ENCODE peak calls at places on chromosome 1, in eight cellular contexts. One of them, this sample, is unnamed.

GRCh38 chr1:94803517-94804441 is 16.4 kb upstream of the SLC44A3 start:
- DNase-seq in choroid plexus epithelial cell: no peak
- DNase-seq in suprapubic skin: no peak
- DNase-seq in heart right ventricle: no peak
- DNase-seq in upper lobe of right lung: no peak
- DNase-seq in astrocyte of the spinal cord: no peak
- DNase-seq in mammary epithelial cell: peak; percentile 34
- DNase-seq in CD8-positive, alpha-beta T cell: no peak
- DNase-seq in this sample: peak; percentile 16

GRCh38 chr1:66540434-66541032 is 6.6 kb downstream of the SGIP1 start:
- DNase-seq in choroid plexus epithelial cell: peak; percentile 89
- DNase-seq in suprapubic skin: no peak
- DNase-seq in heart right ventricle: no peak
- DNase-seq in upper lobe of right lung: no peak
- DNase-seq in astrocyte of the spinal cord: peak; percentile 43
- DNase-seq in mammary epithelial cell: no peak
- DNase-seq in CD8-positive, alpha-beta T cell: no peak
- DNase-seq in this sample: peak; percentile 49

GRCh38 chr1:75764057-75764655 is 21.9 kb upstream of the RABGGTB start:
- DNase-seq in choroid plexus epithelial cell: no peak
- DNase-seq in suprapubic skin: no peak
- DNase-seq in heart right ventricle: no peak
- DNase-seq in upper lobe of right lung: no peak
- DNase-seq in astrocyte of the spinal cord: no peak
- DNase-seq in mammary epithelial cell: no peak
- DNase-seq in CD8-positive, alpha-beta T cell: no peak
- DNase-seq in this sample: no peak

GRCh38 chr1:114088392-114089299 is 65.0 kb downstream of the SYT6 start:
- DNase-seq in choroid plexus epithelial cell: no peak
- DNase-seq in suprapubic skin: no peak
- DNase-seq in heart right ventricle: no peak
- DNase-seq in upper lobe of right lung: no peak
- DNase-seq in astrocyte of the spinal cord: no peak
- DNase-seq in mammary epithelial cell: peak; percentile 19
- DNase-seq in CD8-positive, alpha-beta T cell: no peak
- DNase-seq in this sample: no peak

GRCh38 chr1:96842215-96842614 is 120.6 kb downstream of the PTBP2 start:
- DNase-seq in choroid plexus epithelial cell: peak; percentile 70
- DNase-seq in suprapubic skin: no peak
- DNase-seq in heart right ventricle: no peak
- DNase-seq in upper lobe of right lung: no peak
- DNase-seq in astrocyte of the spinal cord: no peak
- DNase-seq in mammary epithelial cell: no peak
- DNase-seq in CD8-positive, alpha-beta T cell: no peak
- DNase-seq in this sample: peak; percentile 25

GRCh38 chr1:161238039-161238473 is at the start of gene NR1I3:
- DNase-seq in choroid plexus epithelial cell: no peak
- DNase-seq in suprapubic skin: no peak
- DNase-seq in heart right ventricle: no peak
- DNase-seq in upper lobe of right lung: no peak
- DNase-seq in astrocyte of the spinal cord: no peak
- DNase-seq in mammary epithelial cell: peak; percentile 48
- DNase-seq in CD8-positive, alpha-beta T cell: no peak
- DNase-seq in this sample: no peak

GRCh38 chr1:37658486-37658885 is 23.8 kb upstream of the RSPO1 start:
- DNase-seq in choroid plexus epithelial cell: no peak
- DNase-seq in suprapubic skin: no peak
- DNase-seq in heart right ventricle: no peak
- DNase-seq in upper lobe of right lung: no peak
- DNase-seq in astrocyte of the spinal cord: no peak
- DNase-seq in mammary epithelial cell: no peak
- DNase-seq in CD8-positive, alpha-beta T cell: no peak
- DNase-seq in this sample: no peak

GRCh38 chr1:53693773-53694717 is 44.9 kb downstream of the GLIS1 start:
- DNase-seq in choroid plexus epithelial cell: peak; percentile 24
- DNase-seq in suprapubic skin: no peak
- DNase-seq in heart right ventricle: no peak
- DNase-seq in upper lobe of right lung: no peak
- DNase-seq in astrocyte of the spinal cord: no peak
- DNase-seq in mammary epithelial cell: no peak
- DNase-seq in CD8-positive, alpha-beta T cell: no peak
- DNase-seq in this sample: no peak

GRCh38 chr1:194295690-194296089 is 1109.3 kb upstream of the B3GALT2 start:
- DNase-seq in choroid plexus epithelial cell: peak; percentile 73
- DNase-seq in suprapubic skin: no peak
- DNase-seq in heart right ventricle: no peak
- DNase-seq in upper lobe of right lung: no peak
- DNase-seq in astrocyte of the spinal cord: peak; percentile 43
- DNase-seq in mammary epithelial cell: peak; percentile 19
- DNase-seq in CD8-positive, alpha-beta T cell: peak; percentile 7
- DNase-seq in this sample: no peak

GRCh38 chr1:109927908-109928307 is 17.3 kb downstream of the CSF1 start:
- DNase-seq in choroid plexus epithelial cell: peak; percentile 92
- DNase-seq in suprapubic skin: peak; percentile 85
- DNase-seq in heart right ventricle: peak; percentile 79
- DNase-seq in upper lobe of right lung: no peak
- DNase-seq in astrocyte of the spinal cord: peak; percentile 80
- DNase-seq in mammary epithelial cell: peak; percentile 37
- DNase-seq in CD8-positive, alpha-beta T cell: no peak
- DNase-seq in this sample: peak; percentile 88

GRCh38 chr1:198199105-198199504 is 42.3 kb downstream of the NEK7 start:
- DNase-seq in choroid plexus epithelial cell: no peak
- DNase-seq in suprapubic skin: no peak
- DNase-seq in heart right ventricle: no peak
- DNase-seq in upper lobe of right lung: no peak
- DNase-seq in astrocyte of the spinal cord: no peak
- DNase-seq in mammary epithelial cell: peak; percentile 38
- DNase-seq in CD8-positive, alpha-beta T cell: no peak
- DNase-seq in this sample: no peak

GRCh38 chr1:12745992-12746323 is at the start of gene CFAP107:
- DNase-seq in choroid plexus epithelial cell: peak; percentile 4
- DNase-seq in suprapubic skin: no peak
- DNase-seq in heart right ventricle: no peak
- DNase-seq in upper lobe of right lung: no peak
- DNase-seq in astrocyte of the spinal cord: no peak
- DNase-seq in mammary epithelial cell: no peak
- DNase-seq in CD8-positive, alpha-beta T cell: no peak
- DNase-seq in this sample: peak; percentile 25

GRCh38 chr1:227892930-227893695 is 54.6 kb downstream of the WNT9A start:
- DNase-seq in choroid plexus epithelial cell: no peak
- DNase-seq in suprapubic skin: no peak
- DNase-seq in heart right ventricle: no peak
- DNase-seq in upper lobe of right lung: peak; percentile 60
- DNase-seq in astrocyte of the spinal cord: no peak
- DNase-seq in mammary epithelial cell: no peak
- DNase-seq in CD8-positive, alpha-beta T cell: no peak
- DNase-seq in this sample: no peak

GRCh38 chr1:109790735-109791494 is 27.2 kb upstream of the EPS8L3 start:
- DNase-seq in choroid plexus epithelial cell: peak; percentile 88
- DNase-seq in suprapubic skin: peak; percentile 72
- DNase-seq in heart right ventricle: peak; percentile 63
- DNase-seq in upper lobe of right lung: peak; percentile 81
- DNase-seq in astrocyte of the spinal cord: no peak
- DNase-seq in mammary epithelial cell: no peak
- DNase-seq in CD8-positive, alpha-beta T cell: peak; percentile 72
- DNase-seq in this sample: peak; percentile 54

GRCh38 chr1:219085988-219086387 is 87.7 kb upstream of the LYPLAL1 start:
- DNase-seq in choroid plexus epithelial cell: peak; percentile 61
- DNase-seq in suprapubic skin: no peak
- DNase-seq in heart right ventricle: no peak
- DNase-seq in upper lobe of right lung: no peak
- DNase-seq in astrocyte of the spinal cord: peak; percentile 14
- DNase-seq in mammary epithelial cell: peak; percentile 2
- DNase-seq in CD8-positive, alpha-beta T cell: no peak
- DNase-seq in this sample: peak; percentile 62

GRCh38 chr1:208089971-208090755 is 154.0 kb downstream of the PLXNA2 start:
- DNase-seq in choroid plexus epithelial cell: peak; percentile 78
- DNase-seq in suprapubic skin: no peak
- DNase-seq in heart right ventricle: peak; percentile 48
- DNase-seq in upper lobe of right lung: no peak
- DNase-seq in astrocyte of the spinal cord: peak; percentile 52
- DNase-seq in mammary epithelial cell: no peak
- DNase-seq in CD8-positive, alpha-beta T cell: no peak
- DNase-seq in this sample: peak; percentile 72

GRCh38 chr1:77230051-77230450 is 10.8 kb upstream of the PIGK start:
- DNase-seq in choroid plexus epithelial cell: no peak
- DNase-seq in suprapubic skin: no peak
- DNase-seq in heart right ventricle: no peak
- DNase-seq in upper lobe of right lung: no peak
- DNase-seq in astrocyte of the spinal cord: no peak
- DNase-seq in mammary epithelial cell: no peak
- DNase-seq in CD8-positive, alpha-beta T cell: no peak
- DNase-seq in this sample: no peak

GRCh38 chr1:218813247-218813646 is 360.4 kb upstream of the LYPLAL1 start:
- DNase-seq in choroid plexus epithelial cell: peak; percentile 70
- DNase-seq in suprapubic skin: no peak
- DNase-seq in heart right ventricle: no peak
- DNase-seq in upper lobe of right lung: no peak
- DNase-seq in astrocyte of the spinal cord: peak; percentile 41
- DNase-seq in mammary epithelial cell: peak; percentile 8
- DNase-seq in CD8-positive, alpha-beta T cell: no peak
- DNase-seq in this sample: peak; percentile 51

DNA sequence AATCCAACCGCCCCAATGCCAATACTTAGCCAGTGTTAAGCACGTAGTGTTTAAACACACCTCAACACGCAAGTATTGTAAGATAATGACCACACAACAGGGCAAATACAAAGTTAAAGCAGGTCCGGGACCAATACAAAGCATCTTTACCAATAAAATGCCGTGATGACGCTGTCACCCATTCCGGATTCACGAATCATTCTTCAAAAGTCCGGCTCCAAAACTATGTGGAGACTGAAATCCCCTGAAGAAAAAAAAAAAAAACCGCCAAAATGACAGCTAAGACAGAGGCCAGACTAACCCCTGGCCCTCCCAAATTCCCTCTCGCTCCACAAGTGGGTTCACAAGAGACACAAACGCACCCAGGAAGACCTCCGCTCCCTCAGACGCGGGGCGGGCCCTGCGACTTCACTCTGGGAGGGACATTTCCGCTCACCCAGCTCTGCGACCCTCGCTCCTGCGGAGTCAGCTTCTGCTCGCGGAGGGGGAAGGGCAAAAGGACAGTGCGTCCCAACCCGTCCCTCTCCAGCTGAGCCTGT is 628 bp upstream of the DARS2 start:
- DNase-seq in choroid plexus epithelial cell: no peak
- DNase-seq in suprapubic skin: no peak
- DNase-seq in heart right ventricle: no peak
- DNase-seq in upper lobe of right lung: no peak
- DNase-seq in astrocyte of the spinal cord: no peak
- DNase-seq in mammary epithelial cell: no peak
- DNase-seq in CD8-positive, alpha-beta T cell: no peak
- DNase-seq in this sample: no peak
- H3K4me3 ChIP-seq in choroid plexus epithelial cell: peak overlapping the region; percentile 78
- H3K4me3 ChIP-seq in suprapubic skin: peak overlapping the region; percentile 83
- H3K4me3 ChIP-seq in heart right ventricle: peak overlapping the region; percentile 68
- H3K4me3 ChIP-seq in upper lobe of right lung: peak overlapping the region; percentile 88
- H3K4me3 ChIP-seq in astrocyte of the spinal cord: peak overlapping the region; percentile 75
- H3K4me3 ChIP-seq in mammary epithelial cell: peak overlapping the region; percentile 91
- H3K4me3 ChIP-seq in CD8-positive, alpha-beta T cell: peak overlapping the region; percentile 97
- H3K4me3 ChIP-seq in this sample: peak overlapping the region; percentile 95

GRCh38 chr1:81811757-81812371 is 11.1 kb downstream of the ADGRL2 start:
- DNase-seq in choroid plexus epithelial cell: peak; percentile 25
- DNase-seq in suprapubic skin: no peak
- DNase-seq in heart right ventricle: no peak
- DNase-seq in upper lobe of right lung: no peak
- DNase-seq in astrocyte of the spinal cord: peak; percentile 9
- DNase-seq in mammary epithelial cell: no peak
- DNase-seq in CD8-positive, alpha-beta T cell: no peak
- DNase-seq in this sample: peak; percentile 48
- TF ChIP-seq CTCF in choroid plexus epithelial cell: peak; percentile 41
- TF ChIP-seq CTCF in suprapubic skin: no peak
- TF ChIP-seq CTCF in heart right ventricle: peak; percentile 38
- TF ChIP-seq CTCF in upper lobe of right lung: peak; percentile 37
- TF ChIP-seq CTCF in astrocyte of the spinal cord: peak; percentile 40
- TF ChIP-seq CTCF in mammary epithelial cell: peak; percentile 51
- TF ChIP-seq CTCF in CD8-positive, alpha-beta T cell: no peak
- TF ChIP-seq CTCF in this sample: peak; percentile 47

GRCh38 chr1:201481761-201482493 is 12.9 kb upstream of the PHLDA3 start:
- DNase-seq in choroid plexus epithelial cell: peak; percentile 91
- DNase-seq in suprapubic skin: peak; percentile 93
- DNase-seq in heart right ventricle: peak; percentile 90
- DNase-seq in upper lobe of right lung: peak; percentile 93
- DNase-seq in astrocyte of the spinal cord: peak; percentile 82
- DNase-seq in mammary epithelial cell: peak; percentile 68
- DNase-seq in CD8-positive, alpha-beta T cell: peak; percentile 73
- DNase-seq in this sample: peak; percentile 79

GRCh38 chr1:201480231-201481003 is 11.4 kb upstream of the PHLDA3 start:
- DNase-seq in choroid plexus epithelial cell: peak; percentile 95
- DNase-seq in suprapubic skin: peak; percentile 93
- DNase-seq in heart right ventricle: peak; percentile 84
- DNase-seq in upper lobe of right lung: peak; percentile 94
- DNase-seq in astrocyte of the spinal cord: peak; percentile 62
- DNase-seq in mammary epithelial cell: peak; percentile 97
- DNase-seq in CD8-positive, alpha-beta T cell: peak; percentile 37
- DNase-seq in this sample: peak; percentile 69

GRCh38 chr1:201482755-201483154 is 13.8 kb upstream of the PHLDA3 start:
- DNase-seq in choroid plexus epithelial cell: no peak
- DNase-seq in suprapubic skin: no peak
- DNase-seq in heart right ventricle: no peak
- DNase-seq in upper lobe of right lung: no peak
- DNase-seq in astrocyte of the spinal cord: no peak
- DNase-seq in mammary epithelial cell: no peak
- DNase-seq in CD8-positive, alpha-beta T cell: no peak
- DNase-seq in this sample: no peak

GRCh38 chr1:201479331-201479730 is 10.3 kb upstream of the PHLDA3 start:
- DNase-seq in choroid plexus epithelial cell: no peak
- DNase-seq in suprapubic skin: no peak
- DNase-seq in heart right ventricle: no peak
- DNase-seq in upper lobe of right lung: no peak
- DNase-seq in astrocyte of the spinal cord: no peak
- DNase-seq in mammary epithelial cell: no peak
- DNase-seq in CD8-positive, alpha-beta T cell: no peak
- DNase-seq in this sample: no peak

GRCh38 chr1:201481004-201481380 is 12.0 kb upstream of the PHLDA3 start:
- DNase-seq in choroid plexus epithelial cell: no peak
- DNase-seq in suprapubic skin: no peak
- DNase-seq in heart right ventricle: no peak
- DNase-seq in upper lobe of right lung: no peak
- DNase-seq in astrocyte of the spinal cord: no peak
- DNase-seq in mammary epithelial cell: no peak
- DNase-seq in CD8-positive, alpha-beta T cell: no peak
- DNase-seq in this sample: no peak
- H3K4me3 ChIP-seq in choroid plexus epithelial cell: peak overlapping the region; percentile 56
- H3K4me3 ChIP-seq in suprapubic skin: peak overlapping the region; percentile 40
- H3K4me3 ChIP-seq in heart right ventricle: peak overlapping the region; percentile 16
- H3K4me3 ChIP-seq in upper lobe of right lung: peak overlapping the region; percentile 48
- H3K4me3 ChIP-seq in astrocyte of the spinal cord: no peak overlapping the region
- H3K4me3 ChIP-seq in mammary epithelial cell: no peak overlapping the region
- H3K4me3 ChIP-seq in CD8-positive, alpha-beta T cell: peak overlapping the region; percentile 34
- H3K4me3 ChIP-seq in this sample: no peak overlapping the region

DNA sequence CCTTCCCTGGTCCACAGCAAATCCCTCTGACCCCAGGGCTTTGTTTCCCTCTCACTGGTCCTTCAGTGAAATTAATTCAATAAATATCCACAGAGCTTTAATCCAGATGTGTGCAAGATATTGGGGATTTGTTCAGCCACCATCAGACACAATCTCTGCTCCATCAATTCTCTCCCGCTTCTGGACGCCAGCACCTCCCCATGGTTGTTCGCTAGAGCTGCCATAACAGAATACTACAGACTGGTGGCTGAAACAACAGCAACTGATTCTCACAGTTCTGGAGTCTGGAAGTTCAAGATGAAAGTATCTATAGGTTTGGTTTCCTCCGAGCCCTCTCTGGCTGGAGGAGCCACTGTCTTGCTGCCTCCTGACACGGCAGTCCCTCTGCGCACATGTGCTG is 303.9 kb downstream of the SMYD3 start:
- DNase-seq in choroid plexus epithelial cell: no peak
- DNase-seq in suprapubic skin: no peak
- DNase-seq in heart right ventricle: no peak
- DNase-seq in upper lobe of right lung: no peak
- DNase-seq in astrocyte of the spinal cord: no peak
- DNase-seq in mammary epithelial cell: no peak
- DNase-seq in CD8-positive, alpha-beta T cell: no peak
- DNase-seq in this sample: no peak
- TF ChIP-seq CTCF in choroid plexus epithelial cell: no peak
- TF ChIP-seq CTCF in suprapubic skin: no peak
- TF ChIP-seq CTCF in heart right ventricle: no peak
- TF ChIP-seq CTCF in upper lobe of right lung: no peak
- TF ChIP-seq CTCF in astrocyte of the spinal cord: no peak
- TF ChIP-seq CTCF in mammary epithelial cell: no peak
- TF ChIP-seq CTCF in CD8-positive, alpha-beta T cell: no peak
- TF ChIP-seq CTCF in this sample: no peak